ENCODE peak calls at places on chromosomes 3 and 15, in ten cellular contexts. G, K, X, H, A, L, S, W, V and E are unnamed samples.

GRCh38 chr3:111481551-111481950 is 60.4 kb upstream of the CD96 start:
- DNase-seq in G (no peak), K (no peak), X (no peak), H (no peak), A (no peak), L (no peak), S (no peak), W (no peak), V (no peak), E (no peak)

GRCh38 chr3:46395210-46395661 is 11.6 kb downstream of the CCR5AS start:
- DNase-seq in G (no peak), K (no peak), X (no peak), H (peak), A (no peak), L (no peak), S (peak), W (no peak), V (peak), E (no peak)

GRCh38 chr3:116815831-116816588 is 106.4 kb downstream of the TUSC7 start:
- DNase-seq in G (no peak), K (no peak), X (no peak), H (no peak), A (no peak), L (peak), S (peak), W (no peak), V (peak), E (no peak)

GRCh38 chr3:57012847-57013246 is 47.6 kb upstream of the SPATA12 start:
- DNase-seq in G (no peak), K (no peak), X (no peak), H (no peak), A (no peak), L (no peak), S (no peak), W (no peak), V (no peak), E (no peak)

GRCh38 chr15:80978685-80979084 is 10.9 kb downstream of the MESD start:
- DNase-seq in G (no peak), K (no peak), X (no peak), H (no peak), A (no peak), L (no peak), S (no peak), W (no peak), V (peak), E (no peak)

GRCh38 chr3:93988283-93988682 is 8.3 kb downstream of the ARL13B start:
- DNase-seq in G (no peak), K (no peak), X (no peak), H (no peak), A (no peak), L (no peak), S (peak), W (no peak), V (peak), E (no peak)

GRCh38 chr3:46112984-46113383 is 85.7 kb upstream of the XCR1 start:
- DNase-seq in G (no peak), K (no peak), X (no peak), H (no peak), A (no peak), L (no peak), S (no peak), W (no peak), V (peak), E (no peak)

GRCh38 chr3:50323092-50323600 is 601 bp upstream of the HYAL2 start:
- DNase-seq in G (no peak), K (no peak), X (peak), H (no peak), A (no peak), L (no peak), S (no peak), W (peak), V (no peak), E (no peak)

GRCh38 chr3:42906905-42907183 is 902 bp downstream of the ZNF662 start:
- DNase-seq in G (no peak), K (no peak), X (no peak), H (no peak), A (no peak), L (no peak), S (no peak), W (no peak), V (no peak), E (no peak)

GRCh38 chr15:100893964-100894295 is 14.3 kb downstream of the ALDH1A3 start:
- DNase-seq in G (no peak), K (no peak), X (no peak), H (peak), A (no peak), L (no peak), S (no peak), W (no peak), V (no peak), E (no peak)

GRCh38 chr15:64459382-64459781 is 996 bp upstream of the ZNF609 start:
- DNase-seq in G (no peak), K (no peak), X (no peak), H (no peak), A (no peak), L (no peak), S (no peak), W (no peak), V (no peak), E (no peak)

GRCh38 chr15:64460737-64461576 is 579 bp downstream of the ZNF609 start:
- DNase-seq in G (no peak), K (no peak), X (peak), H (peak), A (peak), L (peak), S (peak), W (peak), V (peak), E (peak)

GRCh38 chr15:64462492-64462891 is 2.1 kb downstream of the ZNF609 start:
- DNase-seq in G (no peak), K (no peak), X (no peak), H (no peak), A (no peak), L (no peak), S (no peak), W (no peak), V (no peak), E (no peak)

GRCh38 chr15:64461577-64462162 is 1.3 kb downstream of the ZNF609 start:
- DNase-seq in G (no peak), K (no peak), X (peak), H (peak), A (no peak), L (peak), S (peak), W (peak), V (peak), E (peak)

GRCh38 chr15:64460206-64460736 is at the start of gene ZNF609:
- DNase-seq in G (peak), K (peak), X (peak), H (peak), A (peak), L (peak), S (peak), W (peak), V (peak), E (peak)
- TF ChIP-seq CTCF in G (no peak), K (no peak), X (no peak), H (no peak), A (no peak), L (no peak), S (no peak), W (no peak), V (no peak), E (no peak)

GRCh38 chr3:172125053-172125452 is 85.7 kb downstream of the FNDC3B start:
- DNase-seq in G (no peak), K (no peak), X (no peak), H (no peak), A (no peak), L (no peak), S (no peak), W (no peak), V (no peak), E (no peak)
- TF ChIP-seq CTCF in G (no peak), K (peak), X (no peak), H (peak), A (no peak), L (no peak), S (no peak), W (no peak), V (no peak), E (no peak)

GRCh38 chr3:5136619-5137429 is 14.7 kb downstream of the ARL8B start:
- DNase-seq in G (no peak), K (no peak), X (no peak), H (no peak), A (no peak), L (no peak), S (peak), W (no peak), V (peak), E (peak)
- TF ChIP-seq CTCF in G (no peak), K (peak), X (no peak), H (peak), A (peak), L (peak), S (peak), W (no peak), V (peak), E (no peak)

GRCh38 chr15:29942144-29942543 is 119.9 kb upstream of the TJP1 start:
- DNase-seq in G (no peak), K (no peak), X (peak), H (no peak), A (no peak), L (no peak), S (no peak), W (no peak), V (no peak), E (no peak)
- TF ChIP-seq CTCF in G (no peak), K (peak), X (peak), H (peak), A (peak), L (peak), S (peak), W (no peak), V (peak), E (no peak)

DNA sequence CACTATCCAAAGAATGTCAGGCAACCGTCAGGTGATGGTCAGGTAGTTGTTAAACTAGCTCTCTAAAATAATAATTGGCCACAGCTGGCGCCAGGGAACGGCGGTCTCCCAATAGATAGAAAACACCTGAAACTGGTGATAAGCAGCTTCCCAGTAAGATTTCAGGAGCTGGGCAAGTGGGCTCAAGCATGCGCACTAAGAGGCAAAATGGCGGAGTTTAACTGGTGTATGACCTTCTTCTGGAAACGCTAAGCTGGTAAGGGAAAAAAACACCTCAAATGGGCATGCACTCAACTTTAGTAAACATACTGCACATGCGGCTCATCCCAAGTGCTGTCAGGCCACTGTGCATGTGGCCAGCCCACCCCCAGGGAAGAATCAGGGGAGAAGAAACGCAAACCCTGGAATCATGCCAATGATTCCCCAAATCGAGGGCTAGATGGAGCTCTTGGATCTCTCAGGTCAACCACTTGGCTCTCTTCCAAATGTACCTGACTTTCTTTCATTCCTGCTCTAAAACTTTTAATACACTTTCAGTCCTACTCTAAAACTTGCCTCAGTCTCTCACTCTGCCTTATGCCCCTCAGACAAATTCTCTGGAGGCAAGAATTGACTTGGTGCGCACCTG is 195.0 kb downstream of the ZNF621 start:
- DNase-seq in G (no peak), K (no peak), X (peak), H (peak), A (no peak), L (peak), S (peak), W (peak), V (no peak), E (no peak)
- TF ChIP-seq CTCF in G (peak), K (peak), X (no peak), H (peak), A (no peak), L (peak), S (no peak), W (peak), V (no peak), E (no peak)

GRCh38 chr3:53199834-53200233 is 38.8 kb downstream of the PRKCD start:
- DNase-seq in G (no peak), K (no peak), X (no peak), H (no peak), A (no peak), L (no peak), S (no peak), W (no peak), V (no peak), E (no peak)

GRCh38 chr3:53200501-53201189 is 39.6 kb downstream of the PRKCD start:
- DNase-seq in G (no peak), K (no peak), X (no peak), H (no peak), A (no peak), L (no peak), S (no peak), W (no peak), V (no peak), E (no peak)

GRCh38 chr3:53196575-53197407 is 35.8 kb downstream of the PRKCD start:
- DNase-seq in G (no peak), K (no peak), X (no peak), H (peak), A (no peak), L (peak), S (peak), W (no peak), V (peak), E (peak)

GRCh38 chr3:53198996-53199395 is 38.0 kb downstream of the PRKCD start:
- DNase-seq in G (no peak), K (no peak), X (no peak), H (no peak), A (no peak), L (no peak), S (no peak), W (no peak), V (no peak), E (no peak)

DNA sequence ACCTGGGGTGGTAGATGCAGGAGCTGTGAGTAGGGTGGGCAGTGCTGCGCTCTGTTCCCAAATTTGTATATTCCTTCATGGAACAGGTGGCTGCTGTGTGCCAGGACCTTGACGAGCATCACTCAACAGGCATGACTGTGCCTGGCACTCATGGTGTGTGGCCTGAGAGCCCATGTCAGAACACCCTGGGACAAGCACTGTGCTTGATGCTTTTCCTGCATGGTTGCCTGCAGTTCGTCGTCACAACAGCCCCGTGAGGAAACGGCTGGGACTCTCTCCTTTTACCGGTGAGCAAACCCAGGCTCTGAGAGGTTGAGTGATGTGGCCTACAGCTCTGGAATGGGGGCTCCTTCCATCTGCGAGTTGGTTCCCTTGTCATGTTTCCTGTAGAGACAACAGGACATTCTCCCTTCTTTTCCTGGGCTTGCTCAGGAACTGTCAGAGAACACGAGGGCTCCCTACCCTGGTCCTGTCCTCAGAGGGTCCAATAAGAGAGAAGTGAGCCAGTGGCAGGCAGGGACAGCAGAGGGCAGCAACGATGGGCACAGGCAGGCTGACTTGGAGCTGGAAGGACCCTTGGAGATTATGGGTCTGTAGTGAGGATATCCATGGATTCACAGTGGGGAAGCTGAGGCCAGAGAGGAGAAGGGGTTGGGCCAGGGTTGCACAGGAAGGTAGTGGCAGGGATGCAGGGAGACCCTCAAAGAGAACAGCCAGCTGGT is 37.4 kb downstream of the PRKCD start:
- DNase-seq in G (no peak), K (no peak), X (peak), H (peak), A (no peak), L (no peak), S (no peak), W (no peak), V (no peak), E (no peak)
- TF ChIP-seq CTCF in G (no peak), K (no peak), X (no peak), H (peak), A (peak), L (no peak), S (peak), W (no peak), V (no peak), E (peak)